ENCODE peak calls at places on chromosome 18, in six cellular contexts. K is sigmoid colon, B is K562, F is coronary artery, H is HCT116, E is uterus. T is an unnamed sample.

GRCh38 chr18:75265255-75265654 is 54.7 kb downstream of the TSHZ1 start:
- DNase-seq in K (no peak), B (no peak), F (no peak), H (no peak), E (no peak), T (no peak)

GRCh38 chr18:24230766-24231165 is 91.9 kb downstream of the CABYR start:
- DNase-seq in K (no peak), B (no peak), F (no peak), H (no peak), E (no peak), T (no peak)

GRCh38 chr18:51236225-51236624 is 38.7 kb upstream of the MEX3C start:
- DNase-seq in K (no peak), B (peak; percentile 25), F (no peak), H (peak; percentile 31), E (no peak), T (no peak)

GRCh38 chr18:45671366-45671765 is 52.6 kb upstream of the SLC14A1 start:
- DNase-seq in K (no peak), B (no peak), F (no peak), H (no peak), E (no peak), T (no peak)

GRCh38 chr18:4748975-4749374 is 293.9 kb upstream of the DLGAP1 start:
- DNase-seq in K (no peak), B (no peak), F (no peak), H (no peak), E (no peak), T (no peak)

GRCh38 chr18:7535436-7536190 is 31.5 kb upstream of the PTPRM start:
- DNase-seq in K (no peak), B (no peak), F (no peak), H (no peak), E (no peak), T (no peak)

GRCh38 chr18:28287146-28287545 is 110.2 kb upstream of the CDH2 start:
- DNase-seq in K (no peak), B (no peak), F (no peak), H (no peak), E (no peak), T (no peak)

GRCh38 chr18:36993068-36993467 is 164.1 kb downstream of the KIAA1328 start:
- DNase-seq in K (no peak), B (no peak), F (no peak), H (no peak), E (no peak), T (no peak)

GRCh38 chr18:30451976-30452375 is 590.6 kb downstream of the DSC3 start:
- DNase-seq in K (no peak), B (no peak), F (no peak), H (no peak), E (no peak), T (no peak)

GRCh38 chr18:77177009-77177408 is 44.4 kb upstream of the MBP start:
- DNase-seq in K (no peak), B (no peak), F (no peak), H (no peak), E (no peak), T (no peak)

GRCh38 chr18:45569566-45569965 is 45.7 kb upstream of the SLC14A2 start:
- DNase-seq in K (no peak), B (no peak), F (no peak), H (no peak), E (no peak), T (no peak)

GRCh38 chr18:9838144-9838877 is 47.5 kb upstream of the TXNDC2 start:
- DNase-seq in K (no peak), B (no peak), F (no peak), H (peak; percentile 56), E (no peak), T (peak; percentile 76)
- H3K27ac ChIP-seq in K (peak overlapping the region; percentile 81), B (no peak overlapping the region), F (peak overlapping the region; percentile 53), H (peak overlapping the region; percentile 46), E (peak overlapping the region; percentile 49), T (peak overlapping the region; percentile 75)

GRCh38 chr18:22467760-22468553 is 50.2 kb upstream of the CTAGE1 start:
- DNase-seq in K (no peak), B (no peak), F (no peak), H (peak; percentile 83), E (peak; percentile 65), T (no peak)

GRCh38 chr18:22468554-22468891 is 50.8 kb upstream of the CTAGE1 start:
- DNase-seq in K (no peak), B (no peak), F (no peak), H (no peak), E (no peak), T (no peak)

GRCh38 chr18:22469061-22469689 is 51.5 kb upstream of the CTAGE1 start:
- DNase-seq in K (no peak), B (no peak), F (no peak), H (no peak), E (no peak), T (no peak)

GRCh38 chr18:22465859-22466602 is 48.3 kb upstream of the CTAGE1 start:
- DNase-seq in K (peak; percentile 70), B (peak; percentile 80), F (peak; percentile 87), H (peak; percentile 73), E (peak; percentile 76), T (no peak)

DNA sequence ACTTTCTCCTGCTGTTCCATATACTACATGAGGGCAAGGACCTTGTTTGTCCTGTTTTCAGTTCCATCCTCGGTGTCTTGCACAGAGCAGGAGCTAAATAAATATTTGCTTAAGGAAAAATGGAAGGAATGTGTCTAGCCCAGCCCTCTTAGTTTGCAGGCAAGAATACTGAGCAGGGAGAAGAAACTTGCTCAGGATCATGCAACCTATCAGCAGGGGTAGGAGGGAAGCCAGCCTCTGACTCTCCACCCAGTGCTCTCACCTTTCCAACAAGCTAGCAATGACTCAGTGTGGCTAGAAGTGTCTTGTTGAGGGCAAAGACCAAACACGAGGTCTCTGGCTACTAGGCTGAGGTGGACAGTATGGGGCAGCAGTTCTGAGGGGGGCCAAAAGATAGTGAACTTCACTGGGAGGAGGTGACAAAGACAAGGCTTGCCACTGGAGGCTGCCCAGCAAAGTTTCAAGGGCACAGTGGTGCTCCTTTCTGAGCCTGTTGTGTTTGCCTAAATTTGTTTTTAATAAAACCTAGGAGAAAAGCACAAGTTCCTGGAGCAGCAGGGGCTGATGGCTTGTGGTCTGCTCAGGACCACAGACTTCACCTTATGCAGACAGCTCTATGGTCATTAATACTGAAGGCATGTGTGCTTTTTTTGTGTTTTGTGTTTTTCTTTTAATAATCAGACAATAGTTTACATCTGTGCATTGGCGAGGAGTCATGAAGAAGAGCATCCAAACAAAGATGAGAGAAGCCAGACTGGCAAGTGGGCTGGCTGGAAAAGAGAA is 49.1 kb upstream of the CTAGE1 start:
- DNase-seq in K (no peak), B (no peak), F (no peak), H (peak; percentile 10), E (no peak), T (no peak)
- H3K4me3 ChIP-seq in K (no peak overlapping the region), B (no peak overlapping the region), F (peak overlapping the region; percentile 16), H (peak overlapping the region; percentile 30), E (no peak overlapping the region), T (no peak overlapping the region)

DNA sequence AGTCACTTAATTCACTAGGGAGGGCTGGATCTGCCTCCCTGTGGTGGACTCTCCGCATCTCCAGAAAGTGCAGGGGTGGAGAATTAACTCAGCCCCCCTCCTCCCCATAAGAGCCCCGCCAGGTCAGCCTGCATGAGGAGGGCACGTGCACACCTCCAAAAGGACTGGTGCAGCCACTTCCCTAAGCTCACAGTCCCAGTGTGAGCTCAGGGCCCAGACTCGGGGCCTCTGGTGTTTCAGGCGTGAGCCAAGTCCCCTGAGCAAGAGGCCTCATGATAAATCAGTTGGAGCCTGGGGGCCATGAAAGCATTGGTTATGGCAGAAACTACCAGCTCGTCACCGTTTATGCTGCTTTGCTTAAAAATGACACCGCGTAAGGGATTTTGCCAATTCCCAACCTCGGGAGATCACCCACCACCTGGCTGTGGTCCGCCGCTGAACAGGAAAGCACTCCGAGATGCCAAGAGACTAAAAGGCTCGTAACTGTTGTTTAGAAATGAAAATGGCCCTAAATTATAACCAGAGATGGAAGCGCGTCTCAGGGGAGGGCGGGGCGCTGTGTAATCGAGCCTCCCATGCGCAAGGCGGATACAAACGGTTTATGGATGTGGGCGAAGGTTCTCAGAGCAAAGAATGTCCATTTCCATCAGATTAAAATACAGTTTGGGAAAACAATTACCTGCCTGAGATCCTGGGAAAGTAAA is 141.6 kb downstream of the BCL2 start:
- DNase-seq in K (peak; percentile 89), B (no peak), F (no peak), H (no peak), E (peak; percentile 84), T (no peak)
- H3K27ac ChIP-seq in K (peak overlapping the region; percentile 79), B (no peak overlapping the region), F (peak overlapping the region; percentile 34), H (no peak overlapping the region), E (peak overlapping the region; percentile 91), T (no peak overlapping the region)

GRCh38 chr18:3597159-3597977 is 147.4 kb downstream of the TGIF1 start:
- DNase-seq in K (no peak), B (no peak), F (no peak), H (no peak), E (no peak), T (no peak)
- H3K4me3 ChIP-seq in K (no peak overlapping the region), B (peak overlapping the region; percentile 42), F (peak overlapping the region; percentile 75), H (no peak overlapping the region), E (no peak overlapping the region), T (peak overlapping the region; percentile 60)

DNA sequence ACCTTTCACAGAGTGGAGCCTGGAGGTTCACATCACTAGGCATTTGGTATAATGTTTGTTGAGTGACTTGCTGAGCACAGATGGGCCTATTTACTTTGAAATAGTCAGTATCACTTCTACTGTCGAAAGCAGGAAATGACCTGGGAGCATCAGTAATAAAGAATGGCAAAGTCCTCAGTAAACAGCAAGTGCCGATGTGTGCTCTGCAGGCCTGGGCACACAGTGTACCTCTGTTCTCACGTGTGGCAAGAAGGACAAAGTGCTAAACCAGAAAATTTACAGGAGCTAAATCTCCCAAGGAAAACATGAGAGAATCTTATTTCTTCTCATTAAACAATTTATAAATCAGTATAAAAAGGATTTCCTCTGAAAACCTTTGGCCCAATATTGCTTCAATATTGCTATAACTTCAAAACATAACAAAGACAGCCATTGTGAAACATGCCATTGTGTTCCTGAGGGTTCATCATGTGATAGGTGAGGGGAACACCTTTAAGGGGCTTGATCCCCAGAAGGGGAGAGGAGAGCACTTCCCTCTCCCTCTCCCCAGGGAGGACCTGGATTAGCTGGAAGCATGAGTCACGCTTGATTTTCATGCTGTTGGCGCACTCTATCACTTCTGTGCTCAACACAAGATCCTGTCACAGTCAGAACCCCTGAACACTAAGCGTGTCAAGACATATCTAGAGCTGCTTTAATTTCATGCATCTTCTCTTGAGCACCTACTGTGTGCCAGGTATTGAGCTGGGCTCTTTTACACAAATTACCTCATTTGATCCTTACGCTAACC is 131.5 kb upstream of the SMAD2 start:
- DNase-seq in K (no peak), B (no peak), F (no peak), H (no peak), E (no peak), T (peak; percentile 10)
- H3K27ac ChIP-seq in K (no peak overlapping the region), B (no peak overlapping the region), F (no peak overlapping the region), H (no peak overlapping the region), E (no peak overlapping the region), T (no peak overlapping the region)

T was measured in upper lobe of right lung.